ENCODE peak calls at places on chromosomes 5 and 9, in ten cellular contexts. Z is stomach; V is foreskin fibroblast; J is CD4-positive, alpha-beta T cell; C is H1; H is epithelial cell of proximal tubule; T is progenitor cell of endocrine pancreas; O is endothelial cell; Q is retinal pigment epithelial cell; Y is cardiac fibroblast. S is an unnamed sample.

GRCh38 chr5:132205385-132206125 is 22.1 kb downstream of the P4HA2 start:
- DNase-seq in Z (no peak), V (no peak), J (no peak), C (no peak), H (no peak), T (no peak), O (no peak), Q (no peak), Y (peak; percentile 33), S (no peak)

GRCh38 chr5:38601843-38602424 is 45.5 kb upstream of the LIFR start:
- DNase-seq in Z (no peak), V (peak; percentile 72), J (no peak), C (no peak), H (peak; percentile 70), T (no peak), O (no peak), Q (no peak), Y (no peak), S (no peak)

GRCh38 chr9:114011313-114011712 is 66.8 kb downstream of the AMBP start:
- DNase-seq in Z (no peak), V (no peak), J (no peak), C (peak; percentile 42), H (no peak), T (peak; percentile 3), O (peak; percentile 1), Q (no peak), Y (no peak), S (no peak)

GRCh38 chr5:148970876-148971275 is 92.0 kb downstream of the SH3TC2 start:
- DNase-seq in Z (no peak), V (no peak), J (no peak), C (peak; percentile 2), H (no peak), T (no peak), O (no peak), Q (no peak), Y (no peak), S (no peak)

GRCh38 chr5:5572010-5572982 is 149.8 kb downstream of the ICE1 start:
- DNase-seq in Z (no peak), V (no peak), J (no peak), C (no peak), H (no peak), T (no peak), O (no peak), Q (no peak), Y (no peak), S (no peak)

GRCh38 chr5:61184708-61185107 is 22.4 kb upstream of the SMIM15 start:
- DNase-seq in Z (no peak), V (peak; percentile 46), J (no peak), C (no peak), H (no peak), T (no peak), O (no peak), Q (no peak), Y (no peak), S (no peak)

GRCh38 chr5:43024217-43024616 is 15.9 kb downstream of the ANXA2R start:
- DNase-seq in Z (no peak), V (no peak), J (no peak), C (no peak), H (no peak), T (no peak), O (no peak), Q (no peak), Y (no peak), S (no peak)

GRCh38 chr5:94698189-94698588 is 79.7 kb downstream of the SLF1 start:
- DNase-seq in Z (no peak), V (no peak), J (no peak), C (no peak), H (no peak), T (no peak), O (no peak), Q (no peak), Y (no peak), S (no peak)

GRCh38 chr5:109688647-109688998 is 1.1 kb upstream of the MAN2A1 start:
- DNase-seq in Z (no peak), V (no peak), J (peak; percentile 6), C (peak; percentile 55), H (no peak), T (peak; percentile 10), O (peak; percentile 42), Q (no peak), Y (no peak), S (no peak)

GRCh38 chr9:93675336-93676150 is 99.2 kb downstream of the PHF2 start:
- DNase-seq in Z (peak; percentile 22), V (no peak), J (no peak), C (peak; percentile 39), H (no peak), T (no peak), O (peak; percentile 2), Q (no peak), Y (no peak), S (no peak)

GRCh38 chr9:128863647-128864046 is 18.1 kb downstream of the KYAT1 start:
- DNase-seq in Z (peak; percentile 80), V (no peak), J (peak; percentile 82), C (peak; percentile 99), H (no peak), T (peak; percentile 86), O (peak; percentile 90), Q (no peak), Y (peak; percentile 67), S (peak; percentile 77)

GRCh38 chr5:139014726-139015125 is 139.6 kb upstream of the LRRTM2 start:
- DNase-seq in Z (no peak), V (peak; percentile 72), J (no peak), C (no peak), H (peak; percentile 30), T (no peak), O (no peak), Q (peak; percentile 74), Y (peak; percentile 63), S (peak; percentile 32)

GRCh38 chr9:109013678-109014145 is 413 bp upstream of the CTNNAL1 start:
- DNase-seq in Z (no peak), V (peak; percentile 61), J (no peak), C (no peak), H (no peak), T (no peak), O (no peak), Q (no peak), Y (peak; percentile 66), S (no peak)

GRCh38 chr5:159657766-159658165 is 258.5 kb upstream of the ADRA1B start:
- DNase-seq in Z (no peak), V (no peak), J (no peak), C (no peak), H (no peak), T (no peak), O (no peak), Q (no peak), Y (peak; percentile 17), S (no peak)

GRCh38 chr9:114929166-114929565 is 1.2 kb downstream of the TNFSF8 start:
- DNase-seq in Z (no peak), V (no peak), J (no peak), C (no peak), H (no peak), T (no peak), O (no peak), Q (no peak), Y (no peak), S (no peak)

GRCh38 chr9:115369322-115369957 is 251.5 kb upstream of the TNC start:
- DNase-seq in Z (no peak), V (peak; percentile 74), J (no peak), C (no peak), H (no peak), T (no peak), O (no peak), Q (peak; percentile 69), Y (peak; percentile 46), S (no peak)

GRCh38 chr5:15943487-15943886 is 236.1 kb downstream of the MARCHF11 start:
- DNase-seq in Z (no peak), V (no peak), J (no peak), C (no peak), H (no peak), T (no peak), O (no peak), Q (no peak), Y (peak; percentile 19), S (no peak)

DNA sequence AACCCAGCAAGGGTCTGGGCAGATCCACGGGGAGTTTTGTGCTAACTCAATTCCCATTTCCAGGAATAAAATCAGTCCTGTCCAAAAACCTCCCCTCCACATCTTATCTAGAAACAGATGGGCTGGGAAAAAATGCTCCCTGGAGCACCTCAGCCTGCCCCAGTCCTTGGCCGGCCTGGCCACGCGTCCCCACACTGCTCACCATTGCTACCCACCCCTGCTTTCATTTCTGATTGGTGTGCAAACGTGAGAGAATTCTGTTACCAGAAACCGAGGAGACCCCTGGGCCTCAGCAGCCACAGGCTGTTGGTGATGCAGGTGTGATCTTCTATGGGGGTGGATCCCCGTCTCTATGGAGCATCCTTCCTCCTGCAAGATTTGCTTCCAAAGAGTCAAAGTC is 38.0 kb upstream of the OLFM1 start:
- DNase-seq in Z (peak; percentile 13), V (no peak), J (no peak), C (no peak), H (no peak), T (no peak), O (no peak), Q (no peak), Y (no peak), S (no peak)
- TF ChIP-seq CTCF in Z (no peak), V (no peak), J (no peak), C (no peak), H (no peak), T (no peak), O (no peak), Q (no peak), Y (no peak), S (no peak)

GRCh38 chr9:130419521-130420035 is 25.2 kb upstream of the ASS1 start:
- DNase-seq in Z (no peak), V (no peak), J (no peak), C (no peak), H (no peak), T (no peak), O (no peak), Q (no peak), Y (no peak), S (no peak)
- TF ChIP-seq CTCF in Z (no peak), V (no peak), J (no peak), C (no peak), H (no peak), T (no peak), O (no peak), Q (no peak), Y (no peak), S (no peak)

GRCh38 chr5:143205386-143205785 is 198.1 kb downstream of the NR3C1 start:
- DNase-seq in Z (no peak), V (peak; percentile 80), J (no peak), C (no peak), H (peak; percentile 52), T (no peak), O (no peak), Q (peak; percentile 82), Y (peak; percentile 91), S (no peak)
- TF ChIP-seq CTCF in Z (no peak), V (no peak), J (no peak), C (no peak), H (no peak), T (no peak), O (no peak), Q (no peak), Y (no peak), S (no peak)

DNA sequence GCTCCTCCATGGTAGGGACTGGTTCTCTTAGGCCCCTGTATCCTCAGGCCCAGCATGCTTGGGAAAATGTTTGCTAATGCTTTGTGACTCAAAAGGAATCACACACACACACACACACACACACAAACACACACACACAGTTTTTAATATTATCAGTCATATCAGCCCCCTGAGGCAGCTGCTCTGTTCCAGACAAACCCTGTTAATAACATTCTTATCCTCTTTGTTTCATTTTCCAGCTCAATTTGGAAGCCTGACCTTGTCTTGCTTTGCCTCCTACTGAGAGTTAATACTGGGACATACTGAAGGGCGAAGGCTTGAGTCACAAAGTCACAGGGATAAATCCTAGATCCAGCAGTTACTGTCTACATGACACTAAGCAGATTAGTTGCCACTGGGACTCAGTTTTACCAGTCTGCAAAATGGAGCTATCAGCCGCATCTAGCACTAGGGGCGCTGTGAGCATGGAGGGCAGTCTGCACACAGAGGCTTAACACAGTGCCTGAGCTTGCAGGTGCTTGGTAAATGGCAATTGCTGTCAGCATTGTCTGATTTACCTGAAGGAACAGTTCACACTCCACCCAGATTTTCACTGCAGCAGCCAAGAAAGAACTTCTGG is 37.1 kb upstream of the KCNMB1 start:
- DNase-seq in Z (no peak), V (no peak), J (no peak), C (no peak), H (no peak), T (no peak), O (no peak), Q (no peak), Y (peak; percentile 6), S (no peak)
- TF ChIP-seq CTCF in Z (no peak), V (no peak), J (no peak), C (peak; percentile 19), H (no peak), T (no peak), O (no peak), Q (no peak), Y (no peak), S (no peak)

S was measured in Calu3.